ENCODE peak calls at places on chromosomes 13 and 19, in eight cellular contexts. One of them, this sample, is unnamed.
A peak's percentile ranks its signal among the peaks of the same experiment; 100 is the strongest.

GRCh38 chr19:4063369-4064072 is 3.2 kb downstream of the ZBTB7A start:
- DNase-seq in adrenal gland: no peak
- DNase-seq in transverse colon: peak; percentile 61
- DNase-seq in right lobe of liver: no peak
- DNase-seq in breast epithelium: no peak
- DNase-seq in lower leg skin: peak; percentile 89
- DNase-seq in A549: no peak
- DNase-seq in tibial nerve: no peak
- DNase-seq in this sample: no peak

GRCh38 chr19:45187421-45188100 is 9.0 kb downstream of the BLOC1S3 start:
- DNase-seq in lower leg skin: no peak
- DNase-seq in adrenal gland: no peak
- DNase-seq in right lobe of liver: no peak
- DNase-seq in tibial nerve: no peak
- DNase-seq in A549: peak; percentile 49
- DNase-seq in breast epithelium: no peak
- DNase-seq in transverse colon: no peak
- DNase-seq in this sample: no peak

GRCh38 chr19:50703915-50704548 is 15.6 kb downstream of the SHANK1 start:
- DNase-seq in transverse colon: no peak
- DNase-seq in A549: peak; percentile 68
- DNase-seq in tibial nerve: no peak
- DNase-seq in right lobe of liver: no peak
- DNase-seq in adrenal gland: no peak
- DNase-seq in breast epithelium: no peak
- DNase-seq in lower leg skin: no peak
- DNase-seq in this sample: no peak

GRCh38 chr13:77868717-77869116 is 49.9 kb downstream of the EDNRB start:
- DNase-seq in right lobe of liver: no peak
- DNase-seq in transverse colon: no peak
- DNase-seq in breast epithelium: no peak
- DNase-seq in adrenal gland: no peak
- DNase-seq in lower leg skin: no peak
- DNase-seq in tibial nerve: no peak
- DNase-seq in A549: no peak
- DNase-seq in this sample: no peak

GRCh38 chr19:19405919-19406877 is 723 bp downstream of the GATAD2A start:
- DNase-seq in A549: no peak
- DNase-seq in tibial nerve: no peak
- DNase-seq in transverse colon: peak; percentile 57
- DNase-seq in right lobe of liver: peak; percentile 60
- DNase-seq in breast epithelium: no peak
- DNase-seq in lower leg skin: peak; percentile 91
- DNase-seq in adrenal gland: peak; percentile 65
- DNase-seq in this sample: no peak

GRCh38 chr19:39483141-39483540 is 2.5 kb downstream of the TIMM50 start:
- DNase-seq in adrenal gland: no peak
- DNase-seq in A549: no peak
- DNase-seq in breast epithelium: no peak
- DNase-seq in right lobe of liver: no peak
- DNase-seq in lower leg skin: no peak
- DNase-seq in tibial nerve: no peak
- DNase-seq in transverse colon: no peak
- DNase-seq in this sample: no peak

GRCh38 chr13:106570354-106570822 is 2.5 kb upstream of the ARGLU1 start:
- DNase-seq in right lobe of liver: peak; percentile 78
- DNase-seq in adrenal gland: peak; percentile 56
- DNase-seq in lower leg skin: peak; percentile 90
- DNase-seq in tibial nerve: peak; percentile 20
- DNase-seq in transverse colon: peak; percentile 46
- DNase-seq in breast epithelium: peak; percentile 88
- DNase-seq in A549: peak; percentile 52
- DNase-seq in this sample: peak; percentile 16

GRCh38 chr19:6326815-6327214 is 6.6 kb downstream of the ACER1 start:
- DNase-seq in A549: no peak
- DNase-seq in transverse colon: no peak
- DNase-seq in tibial nerve: no peak
- DNase-seq in adrenal gland: no peak
- DNase-seq in lower leg skin: no peak
- DNase-seq in right lobe of liver: no peak
- DNase-seq in breast epithelium: no peak
- DNase-seq in this sample: no peak

GRCh38 chr13:95185851-95186250 is 115.4 kb downstream of the ABCC4 start:
- DNase-seq in A549: no peak
- DNase-seq in adrenal gland: no peak
- DNase-seq in lower leg skin: no peak
- DNase-seq in transverse colon: no peak
- DNase-seq in breast epithelium: no peak
- DNase-seq in tibial nerve: no peak
- DNase-seq in right lobe of liver: no peak
- DNase-seq in this sample: no peak

GRCh38 chr13:75635621-75636338 is at the start of gene LMO7:
- DNase-seq in adrenal gland: peak; percentile 55
- DNase-seq in transverse colon: peak; percentile 61
- DNase-seq in A549: peak; percentile 23
- DNase-seq in right lobe of liver: peak; percentile 53
- DNase-seq in tibial nerve: peak; percentile 25
- DNase-seq in breast epithelium: peak; percentile 64
- DNase-seq in lower leg skin: peak; percentile 89
- DNase-seq in this sample: no peak

GRCh38 chr19:16325671-16326400 is 1.2 kb downstream of the KLF2 start:
- DNase-seq in A549: no peak
- DNase-seq in breast epithelium: no peak
- DNase-seq in transverse colon: peak; percentile 46
- DNase-seq in adrenal gland: peak; percentile 42
- DNase-seq in lower leg skin: peak; percentile 91
- DNase-seq in right lobe of liver: peak; percentile 56
- DNase-seq in tibial nerve: no peak
- DNase-seq in this sample: no peak

GRCh38 chr13:41546372-41547252 is 89.3 kb downstream of the RGCC start:
- DNase-seq in transverse colon: no peak
- DNase-seq in adrenal gland: no peak
- DNase-seq in tibial nerve: no peak
- DNase-seq in A549: no peak
- DNase-seq in lower leg skin: no peak
- DNase-seq in breast epithelium: no peak
- DNase-seq in right lobe of liver: no peak
- DNase-seq in this sample: no peak

GRCh38 chr13:29589234-29589633 is 6.3 kb downstream of the SLC7A1 start:
- DNase-seq in transverse colon: no peak
- DNase-seq in A549: no peak
- DNase-seq in lower leg skin: no peak
- DNase-seq in adrenal gland: peak; percentile 48
- DNase-seq in right lobe of liver: no peak
- DNase-seq in breast epithelium: no peak
- DNase-seq in tibial nerve: no peak
- DNase-seq in this sample: no peak

DNA sequence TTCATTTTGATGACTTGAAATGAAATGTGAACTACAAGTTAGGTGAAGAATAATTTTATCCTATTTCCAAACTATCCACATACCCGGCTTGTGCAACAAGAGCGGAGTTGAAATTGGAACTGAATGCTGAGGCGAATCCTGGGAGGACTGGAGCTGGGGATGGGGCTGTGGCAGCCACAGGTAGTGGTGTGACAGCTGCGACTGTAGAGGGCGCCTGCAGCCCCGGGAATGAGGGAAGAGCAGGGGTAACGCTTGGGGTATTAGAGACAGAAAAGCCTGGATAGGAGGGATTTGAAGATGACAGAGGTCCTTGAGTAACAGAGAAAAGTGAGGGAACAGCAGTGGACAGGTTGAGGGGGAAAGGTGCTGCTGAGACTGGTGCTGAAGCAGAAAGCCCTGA is 22.0 kb upstream of the STOML3 start:
- DNase-seq in adrenal gland: no peak
- DNase-seq in tibial nerve: no peak
- DNase-seq in right lobe of liver: no peak
- DNase-seq in breast epithelium: no peak
- DNase-seq in transverse colon: no peak
- DNase-seq in lower leg skin: no peak
- DNase-seq in A549: no peak
- DNase-seq in this sample: no peak
- TF ChIP-seq CTCF in adrenal gland: no peak
- TF ChIP-seq CTCF in tibial nerve: no peak
- TF ChIP-seq CTCF in right lobe of liver: no peak
- TF ChIP-seq CTCF in breast epithelium: no peak
- TF ChIP-seq CTCF in transverse colon: no peak
- TF ChIP-seq CTCF in lower leg skin: no peak
- TF ChIP-seq CTCF in A549: peak; percentile 7
- TF ChIP-seq CTCF in this sample: no peak

DNA sequence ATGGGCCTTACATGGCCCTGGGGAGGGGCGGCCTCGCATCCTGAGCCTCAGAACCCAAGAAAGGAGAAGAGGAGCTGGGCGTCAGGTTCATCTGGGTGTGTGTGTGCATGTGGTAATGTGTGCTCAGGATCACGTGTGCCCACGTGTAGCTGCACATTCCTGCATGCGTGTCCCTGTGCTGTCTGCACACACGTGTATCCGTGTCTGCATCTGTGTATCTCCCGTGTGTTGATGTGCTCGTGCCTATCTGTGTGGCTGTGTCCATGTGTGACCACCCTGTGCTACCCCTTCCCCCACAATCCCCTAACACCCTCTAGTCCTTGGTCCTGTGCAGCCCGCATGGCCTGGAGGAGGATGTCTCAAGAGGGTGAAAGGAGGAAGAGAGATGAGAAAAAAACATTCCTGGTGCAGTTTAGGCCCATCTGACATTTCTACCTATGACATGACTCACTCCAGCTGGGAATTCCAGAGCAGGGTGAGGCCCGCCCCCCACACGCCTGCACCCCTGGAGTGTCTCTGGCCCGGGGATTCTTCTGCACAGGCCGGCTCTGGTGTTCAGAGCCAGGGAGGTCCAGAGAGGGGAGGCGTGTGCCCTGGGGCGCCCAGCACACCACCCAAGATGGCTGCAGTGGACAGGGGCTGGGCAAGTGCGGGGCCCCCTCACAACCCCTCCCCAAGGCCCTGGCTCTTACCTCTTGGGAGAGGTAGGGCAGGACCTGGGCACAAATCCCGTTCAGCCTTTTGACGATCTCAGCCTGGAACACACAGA is 7.1 kb downstream of the TLE5 start:
- DNase-seq in right lobe of liver: no peak
- DNase-seq in transverse colon: no peak
- DNase-seq in lower leg skin: no peak
- DNase-seq in tibial nerve: no peak
- DNase-seq in A549: peak; percentile 56
- DNase-seq in adrenal gland: no peak
- DNase-seq in breast epithelium: no peak
- DNase-seq in this sample: no peak
- TF ChIP-seq POLR2A in right lobe of liver: no peak
- TF ChIP-seq POLR2A in transverse colon: no peak
- TF ChIP-seq POLR2A in lower leg skin: no peak
- TF ChIP-seq POLR2A in tibial nerve: no peak
- TF ChIP-seq POLR2A in A549: no peak
- TF ChIP-seq POLR2A in adrenal gland: no peak
- TF ChIP-seq POLR2A in breast epithelium: no peak
- TF ChIP-seq POLR2A in this sample: no peak

GRCh38 chr13:33953781-33954180 is 135.8 kb downstream of the RFC3 start:
- DNase-seq in transverse colon: no peak
- DNase-seq in lower leg skin: no peak
- DNase-seq in A549: no peak
- DNase-seq in right lobe of liver: no peak
- DNase-seq in adrenal gland: no peak
- DNase-seq in tibial nerve: no peak
- DNase-seq in breast epithelium: no peak
- DNase-seq in this sample: no peak

GRCh38 chr13:33953203-33953602 is 135.3 kb downstream of the RFC3 start:
- DNase-seq in tibial nerve: no peak
- DNase-seq in breast epithelium: no peak
- DNase-seq in adrenal gland: no peak
- DNase-seq in A549: no peak
- DNase-seq in lower leg skin: no peak
- DNase-seq in transverse colon: no peak
- DNase-seq in right lobe of liver: no peak
- DNase-seq in this sample: no peak

GRCh38 chr13:33963134-33963533 is 145.2 kb downstream of the RFC3 start:
- DNase-seq in adrenal gland: peak; percentile 45
- DNase-seq in breast epithelium: no peak
- DNase-seq in tibial nerve: no peak
- DNase-seq in lower leg skin: no peak
- DNase-seq in A549: no peak
- DNase-seq in transverse colon: no peak
- DNase-seq in right lobe of liver: no peak
- DNase-seq in this sample: no peak

GRCh38 chr13:33957497-33957905 is 139.6 kb downstream of the RFC3 start:
- DNase-seq in lower leg skin: no peak
- DNase-seq in transverse colon: no peak
- DNase-seq in A549: no peak
- DNase-seq in breast epithelium: no peak
- DNase-seq in right lobe of liver: no peak
- DNase-seq in adrenal gland: no peak
- DNase-seq in tibial nerve: no peak
- DNase-seq in this sample: no peak

DNA sequence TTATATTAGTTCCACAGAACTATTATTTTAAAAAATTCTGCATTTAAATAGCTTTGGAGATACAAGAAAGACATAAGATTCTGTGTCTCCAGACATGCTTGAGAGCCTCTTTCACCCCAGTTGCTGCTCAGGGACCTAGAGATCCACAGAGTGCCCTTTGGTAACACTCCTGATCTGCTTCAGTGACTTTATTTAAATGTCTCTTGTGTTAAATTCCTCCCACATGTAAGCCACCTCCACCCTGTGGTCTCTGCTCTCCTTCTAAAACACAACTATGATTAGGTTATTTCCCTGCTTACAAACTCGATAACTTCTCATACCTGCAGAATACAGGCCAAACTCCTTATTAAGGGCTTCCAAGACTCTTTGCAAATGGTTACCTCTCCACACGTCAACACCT is 141.0 kb downstream of the RFC3 start:
- DNase-seq in tibial nerve: no peak
- DNase-seq in A549: no peak
- DNase-seq in right lobe of liver: no peak
- DNase-seq in lower leg skin: no peak
- DNase-seq in adrenal gland: no peak
- DNase-seq in transverse colon: no peak
- DNase-seq in breast epithelium: no peak
- DNase-seq in this sample: no peak
- TF ChIP-seq CTCF in tibial nerve: no peak
- TF ChIP-seq CTCF in A549: no peak
- TF ChIP-seq CTCF in right lobe of liver: no peak
- TF ChIP-seq CTCF in lower leg skin: no peak
- TF ChIP-seq CTCF in adrenal gland: no peak
- TF ChIP-seq CTCF in transverse colon: no peak
- TF ChIP-seq CTCF in breast epithelium: no peak
- TF ChIP-seq CTCF in this sample: no peak

DNA sequence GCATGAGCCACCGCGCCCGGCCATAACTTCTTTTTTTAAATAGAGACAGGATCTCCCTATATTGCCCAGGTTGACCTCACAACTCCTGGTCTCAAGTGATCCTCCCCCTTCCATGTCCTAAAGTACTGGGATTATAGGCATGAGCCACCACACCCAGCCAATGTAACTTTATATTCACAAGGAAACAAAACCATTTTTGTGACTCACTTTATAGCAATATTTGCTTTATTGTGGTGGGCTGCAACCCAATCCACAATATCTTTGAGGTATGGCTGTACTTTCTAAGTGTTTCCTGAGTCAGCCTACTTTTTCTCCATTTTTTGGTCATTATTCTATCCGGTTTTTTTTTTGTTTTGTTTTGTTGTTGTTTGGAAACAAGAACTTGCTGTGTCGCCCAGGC is 7.9 kb upstream of the ZIM3 start:
- DNase-seq in transverse colon: no peak
- DNase-seq in tibial nerve: no peak
- DNase-seq in adrenal gland: no peak
- DNase-seq in breast epithelium: no peak
- DNase-seq in A549: no peak
- DNase-seq in lower leg skin: no peak
- DNase-seq in right lobe of liver: no peak
- DNase-seq in this sample: no peak
- TF ChIP-seq POLR2A in transverse colon: no peak
- TF ChIP-seq POLR2A in tibial nerve: no peak
- TF ChIP-seq POLR2A in adrenal gland: no peak
- TF ChIP-seq POLR2A in breast epithelium: no peak
- TF ChIP-seq POLR2A in A549: no peak
- TF ChIP-seq POLR2A in lower leg skin: no peak
- TF ChIP-seq POLR2A in right lobe of liver: no peak
- TF ChIP-seq POLR2A in this sample: no peak